ENCODE peak calls at places on chromosomes 5 and 9, in five cellular contexts. L, O, X, W and M are unnamed samples.

GRCh38 chr5:1374680-1375055 is 29.8 kb upstream of the CLPTM1L start:
- DNase-seq in W (no peak), O (no peak), X (no peak), L (no peak), M (no peak)

GRCh38 chr5:179505636-179506261 is 44.6 kb upstream of the RUFY1 start:
- DNase-seq in W (no peak), X (no peak), O (no peak), L (no peak), M (no peak)

GRCh38 chr5:72647806-72648205 is 140.6 kb upstream of the ZNF366 start:
- DNase-seq in W (no peak), O (no peak), X (no peak), L (no peak), M (no peak)

GRCh38 chr5:95317687-95318086 is 32.8 kb upstream of the MCTP1 start:
- DNase-seq in O (no peak), W (no peak), X (no peak), L (no peak), M (peak; percentile 56)

GRCh38 chr9:12708562-12709298 is 15.5 kb downstream of the TYRP1 start:
- DNase-seq in X (peak; percentile 40), W (no peak), O (no peak), L (no peak), M (no peak)

GRCh38 chr9:120735415-120736126 is 21.3 kb upstream of the MEGF9 start:
- DNase-seq in X (no peak), O (no peak), W (peak; percentile 78), L (peak; percentile 81), M (no peak)

GRCh38 chr5:107247427-107247826 is 423.3 kb downstream of the EFNA5 start:
- DNase-seq in L (no peak), W (no peak), X (no peak), O (no peak), M (no peak)

GRCh38 chr5:138454121-138454520 is 11.2 kb upstream of the EGR1 start:
- DNase-seq in X (no peak), W (no peak), O (no peak), L (no peak), M (no peak)

GRCh38 chr9:122228191-122228905 is 409 bp downstream of the LHX6 start:
- DNase-seq in X (no peak), L (no peak), W (no peak), O (no peak), M (no peak)

GRCh38 chr9:130981002-130981760 is 27.8 kb upstream of the LAMC3 start:
- DNase-seq in O (no peak), L (no peak), W (no peak), X (no peak), M (no peak)

GRCh38 chr5:168291961-168292782 is 727 bp downstream of the WWC1 start:
- DNase-seq in X (no peak), W (no peak), L (no peak), O (no peak), M (no peak)

GRCh38 chr5:949275-949543 is 56.5 kb downstream of the TRIP13 start:
- DNase-seq in X (no peak), O (no peak), W (no peak), L (no peak), M (no peak)

GRCh38 chr5:32274548-32275420 is 38.0 kb downstream of the MTMR12 start:
- DNase-seq in O (no peak), X (no peak), L (no peak), W (no peak), M (no peak)

GRCh38 chr9:119941081-119941480 is 571.8 kb upstream of the BRINP1 start:
- DNase-seq in X (no peak), O (no peak), L (no peak), W (no peak), M (no peak)

GRCh38 chr5:1199649-1200494 is 1.5 kb upstream of the SLC6A19 start:
- DNase-seq in W (no peak), O (no peak), X (no peak), L (no peak), M (no peak)

GRCh38 chr9:22098636-22099332 is 89.7 kb upstream of the CDKN2B start:
- DNase-seq in L (no peak), W (no peak), X (no peak), O (no peak), M (no peak)

GRCh38 chr9:97470076-97470475 is 31.4 kb upstream of the TMOD1 start:
- DNase-seq in W (no peak), L (no peak), O (no peak), X (no peak), M (no peak)

GRCh38 chr5:61572959-61573358 is 240.9 kb downstream of the ZSWIM6 start:
- DNase-seq in W (no peak), X (no peak), L (no peak), O (no peak), M (no peak)

GRCh38 chr5:174610968-174611367 is 113.4 kb upstream of the MSX2 start:
- DNase-seq in L (no peak), X (peak; percentile 27), W (peak; percentile 72), O (no peak), M (peak; percentile 38)

GRCh38 chr9:109108318-109108717 is 11.4 kb downstream of the TMEM245 start:
- DNase-seq in L (no peak), X (no peak), W (no peak), O (no peak), M (no peak)

GRCh38 chr5:96026334-96027065 is 64.8 kb upstream of the ELL2 start:
- DNase-seq in W (no peak), L (no peak), O (no peak), X (peak; percentile 61), M (no peak)

GRCh38 chr9:132001550-132001949 is 78.1 kb downstream of the MED27 start:
- DNase-seq in O (no peak), X (no peak), L (no peak), W (no peak), M (no peak)

GRCh38 chr5:172361566-172362238 is 78.1 kb upstream of the UBTD2 start:
- DNase-seq in O (no peak), W (no peak), X (peak; percentile 99), L (no peak), M (no peak)